ENCODE peak calls at places on chromosomes 6 and 20, in six cellular contexts. O is SJSA1; F is G401; E is AG20443; Y is CD8-positive, alpha-beta T cell; L is A172. U is an unnamed sample.

GRCh38 chr20:6940052-6940451 is 172.6 kb downstream of the BMP2 start:
- DNase-seq in F (no peak), Y (no peak), O (peak; percentile 1), E (no peak), L (no peak), U (no peak)

GRCh38 chr20:38706482-38706881 is 17.8 kb upstream of the SLC32A1 start:
- DNase-seq in O (no peak), L (no peak), Y (no peak), E (no peak), F (no peak), U (no peak)

GRCh38 chr20:20083796-20084195 is 31.5 kb downstream of the CFAP61 start:
- DNase-seq in Y (no peak), F (peak; percentile 81), L (peak; percentile 62), E (no peak), O (peak; percentile 32), U (no peak)

GRCh38 chr6:27238010-27238983 is 9.2 kb upstream of the PRSS16 start:
- DNase-seq in E (no peak), F (no peak), Y (no peak), L (no peak), O (no peak), U (no peak)

GRCh38 chr6:34608321-34609091 is 52.4 kb upstream of the SPDEF start:
- DNase-seq in E (no peak), O (no peak), L (no peak), F (no peak), Y (no peak), U (no peak)

GRCh38 chr6:126170433-126170832 is 169.5 kb upstream of the CENPW start:
- DNase-seq in L (no peak), F (no peak), Y (no peak), E (no peak), O (no peak), U (no peak)

GRCh38 chr6:72182337-72183246 is 296.2 kb downstream of the RIMS1 start:
- DNase-seq in Y (no peak), E (peak; percentile 70), F (peak; percentile 61), O (peak; percentile 24), L (no peak), U (no peak)

GRCh38 chr6:36897629-36898028 is 11.9 kb downstream of the C6orf89 start:
- DNase-seq in L (no peak), F (no peak), E (no peak), O (no peak), Y (peak; percentile 22), U (no peak)

GRCh38 chr20:59472059-59472458 is 132.3 kb upstream of the PHACTR3 start:
- DNase-seq in F (no peak), Y (no peak), E (no peak), L (no peak), O (no peak), U (no peak)

U was measured in T1000.